ENCODE peak calls at places on chromosome 16, in eight cellular contexts. One of them, this sample, is unnamed.

GRCh38 chr16:89506791-89507191 is 1.4 kb upstream of the SPG7 start:
- DNase-seq in breast epithelium: no peak
- DNase-seq in stomach: no peak
- DNase-seq in HCT116: no peak
- DNase-seq in K562: peak
- DNase-seq in vagina: no peak
- DNase-seq in GM12892: no peak
- DNase-seq in sigmoid colon: no peak
- DNase-seq in this sample: no peak

GRCh38 chr16:81562174-81562849 is 117.7 kb downstream of the CMIP start:
- DNase-seq in breast epithelium: no peak
- DNase-seq in stomach: no peak
- DNase-seq in HCT116: no peak
- DNase-seq in K562: no peak
- DNase-seq in vagina: no peak
- DNase-seq in GM12892: no peak
- DNase-seq in sigmoid colon: no peak
- DNase-seq in this sample: peak

GRCh38 chr16:19168173-19169080 is at the start of gene SYT17:
- DNase-seq in breast epithelium: no peak
- DNase-seq in stomach: peak
- DNase-seq in HCT116: no peak
- DNase-seq in K562: no peak
- DNase-seq in vagina: no peak
- DNase-seq in GM12892: peak
- DNase-seq in sigmoid colon: no peak
- DNase-seq in this sample: no peak

GRCh38 chr16:87108941-87109340 is 208.3 kb downstream of the C16orf95 start:
- DNase-seq in breast epithelium: no peak
- DNase-seq in stomach: no peak
- DNase-seq in HCT116: no peak
- DNase-seq in K562: no peak
- DNase-seq in vagina: no peak
- DNase-seq in GM12892: no peak
- DNase-seq in sigmoid colon: peak
- DNase-seq in this sample: no peak

GRCh38 chr16:57143125-57143965 is 42.5 kb downstream of the PSME3IP1 start:
- DNase-seq in breast epithelium: no peak
- DNase-seq in stomach: no peak
- DNase-seq in HCT116: no peak
- DNase-seq in K562: no peak
- DNase-seq in vagina: no peak
- DNase-seq in GM12892: no peak
- DNase-seq in sigmoid colon: peak
- DNase-seq in this sample: no peak

GRCh38 chr16:22688463-22688862 is 125.5 kb upstream of the HS3ST2 start:
- DNase-seq in breast epithelium: no peak
- DNase-seq in stomach: no peak
- DNase-seq in HCT116: no peak
- DNase-seq in K562: no peak
- DNase-seq in vagina: no peak
- DNase-seq in GM12892: no peak
- DNase-seq in sigmoid colon: no peak
- DNase-seq in this sample: no peak

GRCh38 chr16:19912445-19913305 is 28.0 kb upstream of the GPRC5B start:
- DNase-seq in breast epithelium: no peak
- DNase-seq in stomach: no peak
- DNase-seq in HCT116: peak
- DNase-seq in K562: no peak
- DNase-seq in vagina: no peak
- DNase-seq in GM12892: no peak
- DNase-seq in sigmoid colon: no peak
- DNase-seq in this sample: peak

GRCh38 chr16:49464877-49465504 is 91.4 kb downstream of the C16orf78 start:
- DNase-seq in breast epithelium: no peak
- DNase-seq in stomach: peak
- DNase-seq in HCT116: no peak
- DNase-seq in K562: peak
- DNase-seq in vagina: peak
- DNase-seq in GM12892: peak
- DNase-seq in sigmoid colon: peak
- DNase-seq in this sample: no peak

GRCh38 chr16:72105978-72106377 is 12.3 kb downstream of the DHX38 start:
- DNase-seq in breast epithelium: no peak
- DNase-seq in stomach: no peak
- DNase-seq in HCT116: no peak
- DNase-seq in K562: no peak
- DNase-seq in vagina: peak
- DNase-seq in GM12892: no peak
- DNase-seq in sigmoid colon: no peak
- DNase-seq in this sample: no peak

GRCh38 chr16:16052916-16053315 is 103.5 kb downstream of the ABCC1 start:
- DNase-seq in breast epithelium: no peak
- DNase-seq in stomach: no peak
- DNase-seq in HCT116: no peak
- DNase-seq in K562: no peak
- DNase-seq in vagina: no peak
- DNase-seq in GM12892: no peak
- DNase-seq in sigmoid colon: no peak
- DNase-seq in this sample: peak

GRCh38 chr16:81585785-81586184 is 141.2 kb downstream of the CMIP start:
- DNase-seq in breast epithelium: no peak
- DNase-seq in stomach: no peak
- DNase-seq in HCT116: peak
- DNase-seq in K562: peak
- DNase-seq in vagina: no peak
- DNase-seq in GM12892: no peak
- DNase-seq in sigmoid colon: no peak
- DNase-seq in this sample: no peak

GRCh38 chr16:48611329-48612137 is 1.6 kb upstream of the N4BP1 start:
- DNase-seq in breast epithelium: no peak
- DNase-seq in stomach: peak
- DNase-seq in HCT116: no peak
- DNase-seq in K562: peak
- DNase-seq in vagina: peak
- DNase-seq in GM12892: no peak
- DNase-seq in sigmoid colon: no peak
- DNase-seq in this sample: no peak

GRCh38 chr16:58635502-58635901 is 5.9 kb upstream of the CNOT1 start:
- DNase-seq in breast epithelium: no peak
- DNase-seq in stomach: no peak
- DNase-seq in HCT116: no peak
- DNase-seq in K562: no peak
- DNase-seq in vagina: no peak
- DNase-seq in GM12892: no peak
- DNase-seq in sigmoid colon: no peak
- DNase-seq in this sample: no peak

GRCh38 chr16:86064431-86065250 is 165.7 kb downstream of the IRF8 start:
- DNase-seq in breast epithelium: no peak
- DNase-seq in stomach: no peak
- DNase-seq in HCT116: no peak
- DNase-seq in K562: no peak
- DNase-seq in vagina: no peak
- DNase-seq in GM12892: no peak
- DNase-seq in sigmoid colon: no peak
- DNase-seq in this sample: no peak

GRCh38 chr16:84806256-84806889 is 13.4 kb upstream of the CRISPLD2 start:
- DNase-seq in breast epithelium: no peak
- DNase-seq in stomach: peak
- DNase-seq in HCT116: no peak
- DNase-seq in K562: peak
- DNase-seq in vagina: no peak
- DNase-seq in GM12892: peak
- DNase-seq in sigmoid colon: peak
- DNase-seq in this sample: peak

GRCh38 chr16:55499281-55499680 is 9.6 kb upstream of the LPCAT2 start:
- DNase-seq in breast epithelium: no peak
- DNase-seq in stomach: no peak
- DNase-seq in HCT116: no peak
- DNase-seq in K562: no peak
- DNase-seq in vagina: peak
- DNase-seq in GM12892: no peak
- DNase-seq in sigmoid colon: no peak
- DNase-seq in this sample: peak

GRCh38 chr16:62540496-62540895 is 504.3 kb upstream of the CDH8 start:
- DNase-seq in breast epithelium: no peak
- DNase-seq in stomach: no peak
- DNase-seq in HCT116: no peak
- DNase-seq in K562: no peak
- DNase-seq in vagina: no peak
- DNase-seq in GM12892: no peak
- DNase-seq in sigmoid colon: no peak
- DNase-seq in this sample: no peak

GRCh38 chr16:9849697-9850245 is 332.5 kb downstream of the GRIN2A start:
- DNase-seq in breast epithelium: no peak
- DNase-seq in stomach: no peak
- DNase-seq in HCT116: no peak
- DNase-seq in K562: no peak
- DNase-seq in vagina: no peak
- DNase-seq in GM12892: no peak
- DNase-seq in sigmoid colon: no peak
- DNase-seq in this sample: no peak

GRCh38 chr16:9854665-9855064 is 327.6 kb downstream of the GRIN2A start:
- DNase-seq in breast epithelium: no peak
- DNase-seq in stomach: no peak
- DNase-seq in HCT116: no peak
- DNase-seq in K562: no peak
- DNase-seq in vagina: no peak
- DNase-seq in GM12892: no peak
- DNase-seq in sigmoid colon: no peak
- DNase-seq in this sample: peak

GRCh38 chr16:9852003-9852402 is 330.2 kb downstream of the GRIN2A start:
- DNase-seq in breast epithelium: no peak
- DNase-seq in stomach: no peak
- DNase-seq in HCT116: no peak
- DNase-seq in K562: no peak
- DNase-seq in vagina: no peak
- DNase-seq in GM12892: no peak
- DNase-seq in sigmoid colon: no peak
- DNase-seq in this sample: no peak

GRCh38 chr16:9847146-9847545 is 335.1 kb downstream of the GRIN2A start:
- DNase-seq in breast epithelium: no peak
- DNase-seq in stomach: no peak
- DNase-seq in HCT116: no peak
- DNase-seq in K562: no peak
- DNase-seq in vagina: no peak
- DNase-seq in GM12892: no peak
- DNase-seq in sigmoid colon: no peak
- DNase-seq in this sample: no peak

GRCh38 chr16:9850716-9851115 is 331.5 kb downstream of the GRIN2A start:
- DNase-seq in breast epithelium: no peak
- DNase-seq in stomach: no peak
- DNase-seq in HCT116: no peak
- DNase-seq in K562: no peak
- DNase-seq in vagina: no peak
- DNase-seq in GM12892: no peak
- DNase-seq in sigmoid colon: no peak
- DNase-seq in this sample: no peak
- TF ChIP-seq POLR2AphosphoS5 in breast epithelium: no peak
- TF ChIP-seq POLR2AphosphoS5 in stomach: no peak
- TF ChIP-seq POLR2AphosphoS5 in HCT116: no peak
- TF ChIP-seq POLR2AphosphoS5 in K562: no peak
- TF ChIP-seq POLR2AphosphoS5 in vagina: no peak
- TF ChIP-seq POLR2AphosphoS5 in GM12892: no peak
- TF ChIP-seq POLR2AphosphoS5 in sigmoid colon: no peak
- TF ChIP-seq POLR2AphosphoS5 in this sample: no peak

DNA sequence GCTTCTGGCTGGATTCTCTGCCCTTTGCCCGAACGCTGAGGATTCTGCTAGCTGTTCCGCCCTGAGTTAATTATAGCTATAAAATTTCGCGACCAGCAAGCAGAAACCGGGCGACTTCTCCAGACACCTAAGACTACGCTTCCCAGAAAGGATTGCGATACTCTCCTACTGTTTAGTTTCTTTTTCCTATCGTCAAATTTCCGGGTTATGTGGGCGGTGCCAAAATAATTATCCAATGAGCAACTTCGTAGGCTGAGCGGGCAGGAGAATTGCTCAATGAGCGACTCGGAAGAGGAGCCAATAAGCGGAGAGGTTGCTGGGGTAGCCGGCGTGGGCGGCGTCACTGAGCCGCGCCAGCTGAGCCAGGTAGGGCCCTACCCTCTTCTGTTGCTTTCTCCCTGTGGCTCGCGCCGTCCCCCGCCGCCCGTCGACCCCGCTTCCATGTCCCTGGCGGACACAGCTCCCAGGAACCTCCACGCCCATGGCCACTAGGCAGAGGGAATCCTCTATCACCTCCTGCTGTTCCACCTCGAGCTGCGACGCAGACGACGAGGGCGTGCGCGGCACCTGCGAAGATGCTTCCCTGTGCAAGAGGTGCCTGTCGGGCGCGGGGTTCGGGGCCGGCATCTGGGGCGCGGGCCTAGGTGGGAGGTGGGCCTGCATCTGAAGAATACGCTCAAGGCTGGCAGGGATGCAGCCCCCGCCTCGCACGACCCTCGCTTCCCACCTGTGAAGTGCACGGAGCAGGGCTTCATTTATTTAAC is at the start of gene LCMT1:
- DNase-seq in breast epithelium: peak
- DNase-seq in stomach: peak
- DNase-seq in HCT116: peak
- DNase-seq in K562: peak
- DNase-seq in vagina: no peak
- DNase-seq in GM12892: peak
- DNase-seq in sigmoid colon: peak
- DNase-seq in this sample: peak
- TF ChIP-seq POLR2AphosphoS5 in breast epithelium: peak
- TF ChIP-seq POLR2AphosphoS5 in stomach: peak
- TF ChIP-seq POLR2AphosphoS5 in HCT116: peak
- TF ChIP-seq POLR2AphosphoS5 in K562: no peak
- TF ChIP-seq POLR2AphosphoS5 in vagina: peak
- TF ChIP-seq POLR2AphosphoS5 in GM12892: peak
- TF ChIP-seq POLR2AphosphoS5 in sigmoid colon: peak
- TF ChIP-seq POLR2AphosphoS5 in this sample: no peak

DNA sequence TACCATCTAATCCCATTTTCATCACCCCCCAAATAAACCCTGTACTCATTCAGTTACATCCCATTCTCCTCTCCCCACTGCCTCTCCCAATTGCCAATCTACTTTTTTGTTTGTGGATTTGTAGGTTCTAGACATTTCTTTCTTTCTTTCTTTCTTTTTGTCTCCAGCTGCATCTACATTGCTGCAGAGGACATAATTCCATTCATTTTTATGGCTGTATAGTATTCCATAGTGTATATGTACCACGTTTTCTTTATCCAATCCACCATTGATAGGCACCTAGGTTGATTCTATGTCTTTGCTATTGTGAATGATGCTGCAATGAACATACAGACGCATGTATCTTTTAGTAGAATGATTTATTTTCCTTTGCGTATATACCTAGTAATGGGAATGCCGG is 6.3 kb upstream of the CRYM start:
- DNase-seq in breast epithelium: no peak
- DNase-seq in stomach: no peak
- DNase-seq in HCT116: no peak
- DNase-seq in K562: no peak
- DNase-seq in vagina: no peak
- DNase-seq in GM12892: no peak
- DNase-seq in sigmoid colon: no peak
- DNase-seq in this sample: no peak
- TF ChIP-seq POLR2AphosphoS5 in breast epithelium: no peak
- TF ChIP-seq POLR2AphosphoS5 in stomach: no peak
- TF ChIP-seq POLR2AphosphoS5 in HCT116: no peak
- TF ChIP-seq POLR2AphosphoS5 in K562: no peak
- TF ChIP-seq POLR2AphosphoS5 in vagina: no peak
- TF ChIP-seq POLR2AphosphoS5 in GM12892: no peak
- TF ChIP-seq POLR2AphosphoS5 in sigmoid colon: no peak
- TF ChIP-seq POLR2AphosphoS5 in this sample: no peak

GRCh38 chr16:69744363-69745231 is 10.1 kb downstream of the NOB1 start:
- DNase-seq in breast epithelium: no peak
- DNase-seq in stomach: no peak
- DNase-seq in HCT116: no peak
- DNase-seq in K562: no peak
- DNase-seq in vagina: no peak
- DNase-seq in GM12892: no peak
- DNase-seq in sigmoid colon: no peak
- DNase-seq in this sample: no peak
- TF ChIP-seq POLR2AphosphoS5 in breast epithelium: no peak
- TF ChIP-seq POLR2AphosphoS5 in stomach: no peak
- TF ChIP-seq POLR2AphosphoS5 in HCT116: no peak
- TF ChIP-seq POLR2AphosphoS5 in K562: no peak
- TF ChIP-seq POLR2AphosphoS5 in vagina: no peak
- TF ChIP-seq POLR2AphosphoS5 in GM12892: no peak
- TF ChIP-seq POLR2AphosphoS5 in sigmoid colon: no peak
- TF ChIP-seq POLR2AphosphoS5 in this sample: no peak

This sample was measured in endothelial cell of umbilical vein.